ENCODE peak calls at places on chromosomes 3 and 15, in ten cellular contexts. One of them, this sample, is unnamed.

GRCh38 chr3:142104763-142105162 is 44.6 kb downstream of the TFDP2 start:
- DNase-seq in esophagus squamous epithelium: no peak
- DNase-seq in A549: no peak
- DNase-seq in cardiac fibroblast: no peak
- DNase-seq in dorsolateral prefrontal cortex: no peak
- DNase-seq in AG04450: no peak
- DNase-seq in heart right ventricle: no peak
- DNase-seq in cardiac muscle cell: no peak
- DNase-seq in colonic mucosa: no peak
- DNase-seq in fibroblast of lung: no peak
- DNase-seq in this sample: no peak

GRCh38 chr3:24829632-24830229 is 335.1 kb upstream of the THRB start:
- DNase-seq in esophagus squamous epithelium: no peak
- DNase-seq in A549: peak
- DNase-seq in cardiac fibroblast: no peak
- DNase-seq in dorsolateral prefrontal cortex: no peak
- DNase-seq in AG04450: no peak
- DNase-seq in heart right ventricle: peak
- DNase-seq in cardiac muscle cell: peak
- DNase-seq in colonic mucosa: peak
- DNase-seq in fibroblast of lung: peak
- DNase-seq in this sample: no peak

GRCh38 chr3:148614463-148614862 is 83.2 kb upstream of the AGTR1 start:
- DNase-seq in esophagus squamous epithelium: no peak
- DNase-seq in A549: no peak
- DNase-seq in cardiac fibroblast: no peak
- DNase-seq in dorsolateral prefrontal cortex: no peak
- DNase-seq in AG04450: no peak
- DNase-seq in heart right ventricle: no peak
- DNase-seq in cardiac muscle cell: no peak
- DNase-seq in colonic mucosa: no peak
- DNase-seq in fibroblast of lung: no peak
- DNase-seq in this sample: no peak

GRCh38 chr3:127690106-127690505 is 17.4 kb downstream of the ABTB1 start:
- DNase-seq in esophagus squamous epithelium: no peak
- DNase-seq in A549: no peak
- DNase-seq in cardiac fibroblast: peak
- DNase-seq in dorsolateral prefrontal cortex: peak
- DNase-seq in AG04450: no peak
- DNase-seq in heart right ventricle: peak
- DNase-seq in cardiac muscle cell: no peak
- DNase-seq in colonic mucosa: no peak
- DNase-seq in fibroblast of lung: peak
- DNase-seq in this sample: peak

GRCh38 chr15:94403246-94403824 is 172.0 kb downstream of the MCTP2 start:
- DNase-seq in esophagus squamous epithelium: no peak
- DNase-seq in A549: no peak
- DNase-seq in cardiac fibroblast: no peak
- DNase-seq in dorsolateral prefrontal cortex: no peak
- DNase-seq in AG04450: no peak
- DNase-seq in heart right ventricle: no peak
- DNase-seq in cardiac muscle cell: no peak
- DNase-seq in colonic mucosa: no peak
- DNase-seq in fibroblast of lung: no peak
- DNase-seq in this sample: no peak

GRCh38 chr3:85589145-85589544 is 630.4 kb downstream of the CADM2 start:
- DNase-seq in esophagus squamous epithelium: no peak
- DNase-seq in A549: no peak
- DNase-seq in cardiac fibroblast: no peak
- DNase-seq in dorsolateral prefrontal cortex: no peak
- DNase-seq in AG04450: no peak
- DNase-seq in heart right ventricle: no peak
- DNase-seq in cardiac muscle cell: no peak
- DNase-seq in colonic mucosa: no peak
- DNase-seq in fibroblast of lung: peak
- DNase-seq in this sample: peak

GRCh38 chr3:48555949-48556795 is 431 bp downstream of the PFKFB4 start:
- DNase-seq in esophagus squamous epithelium: no peak
- DNase-seq in A549: no peak
- DNase-seq in cardiac fibroblast: no peak
- DNase-seq in dorsolateral prefrontal cortex: no peak
- DNase-seq in AG04450: no peak
- DNase-seq in heart right ventricle: no peak
- DNase-seq in cardiac muscle cell: no peak
- DNase-seq in colonic mucosa: no peak
- DNase-seq in fibroblast of lung: no peak
- DNase-seq in this sample: no peak

GRCh38 chr3:5634411-5634810 is 446.9 kb downstream of the EDEM1 start:
- DNase-seq in esophagus squamous epithelium: no peak
- DNase-seq in A549: no peak
- DNase-seq in cardiac fibroblast: no peak
- DNase-seq in dorsolateral prefrontal cortex: no peak
- DNase-seq in AG04450: no peak
- DNase-seq in heart right ventricle: no peak
- DNase-seq in cardiac muscle cell: no peak
- DNase-seq in colonic mucosa: no peak
- DNase-seq in fibroblast of lung: no peak
- DNase-seq in this sample: no peak

GRCh38 chr15:33500432-33500831 is 189.7 kb downstream of the RYR3 start:
- DNase-seq in esophagus squamous epithelium: no peak
- DNase-seq in A549: no peak
- DNase-seq in cardiac fibroblast: no peak
- DNase-seq in dorsolateral prefrontal cortex: no peak
- DNase-seq in AG04450: no peak
- DNase-seq in heart right ventricle: no peak
- DNase-seq in cardiac muscle cell: no peak
- DNase-seq in colonic mucosa: no peak
- DNase-seq in fibroblast of lung: no peak
- DNase-seq in this sample: no peak

GRCh38 chr15:61069369-61070075 is 159.6 kb downstream of the RORA start:
- DNase-seq in esophagus squamous epithelium: no peak
- DNase-seq in A549: no peak
- DNase-seq in cardiac fibroblast: no peak
- DNase-seq in dorsolateral prefrontal cortex: no peak
- DNase-seq in AG04450: no peak
- DNase-seq in heart right ventricle: no peak
- DNase-seq in cardiac muscle cell: no peak
- DNase-seq in colonic mucosa: no peak
- DNase-seq in fibroblast of lung: peak
- DNase-seq in this sample: no peak

GRCh38 chr3:139353920-139354556 is 10.2 kb downstream of the MRPS22 start:
- DNase-seq in esophagus squamous epithelium: no peak
- DNase-seq in A549: peak
- DNase-seq in cardiac fibroblast: peak
- DNase-seq in dorsolateral prefrontal cortex: no peak
- DNase-seq in AG04450: peak
- DNase-seq in heart right ventricle: no peak
- DNase-seq in cardiac muscle cell: peak
- DNase-seq in colonic mucosa: no peak
- DNase-seq in fibroblast of lung: peak
- DNase-seq in this sample: peak

GRCh38 chr15:70054366-70054765 is 43.4 kb downstream of the TLE3 start:
- DNase-seq in esophagus squamous epithelium: no peak
- DNase-seq in A549: no peak
- DNase-seq in cardiac fibroblast: no peak
- DNase-seq in dorsolateral prefrontal cortex: peak
- DNase-seq in AG04450: no peak
- DNase-seq in heart right ventricle: no peak
- DNase-seq in cardiac muscle cell: no peak
- DNase-seq in colonic mucosa: no peak
- DNase-seq in fibroblast of lung: no peak
- DNase-seq in this sample: no peak

GRCh38 chr3:184238246-184238818 is 8.9 kb downstream of the VWA5B2 start:
- DNase-seq in esophagus squamous epithelium: no peak
- DNase-seq in A549: no peak
- DNase-seq in cardiac fibroblast: no peak
- DNase-seq in dorsolateral prefrontal cortex: no peak
- DNase-seq in AG04450: no peak
- DNase-seq in heart right ventricle: no peak
- DNase-seq in cardiac muscle cell: no peak
- DNase-seq in colonic mucosa: no peak
- DNase-seq in fibroblast of lung: no peak
- DNase-seq in this sample: no peak

GRCh38 chr3:186476541-186476940 is 67.6 kb downstream of the CRYGS start:
- DNase-seq in esophagus squamous epithelium: no peak
- DNase-seq in A549: no peak
- DNase-seq in cardiac fibroblast: no peak
- DNase-seq in dorsolateral prefrontal cortex: no peak
- DNase-seq in AG04450: no peak
- DNase-seq in heart right ventricle: no peak
- DNase-seq in cardiac muscle cell: no peak
- DNase-seq in colonic mucosa: no peak
- DNase-seq in fibroblast of lung: no peak
- DNase-seq in this sample: no peak

GRCh38 chr15:78054518-78054917 is 23.0 kb downstream of the TBC1D2B start:
- DNase-seq in esophagus squamous epithelium: no peak
- DNase-seq in A549: no peak
- DNase-seq in cardiac fibroblast: no peak
- DNase-seq in dorsolateral prefrontal cortex: no peak
- DNase-seq in AG04450: no peak
- DNase-seq in heart right ventricle: no peak
- DNase-seq in cardiac muscle cell: no peak
- DNase-seq in colonic mucosa: no peak
- DNase-seq in fibroblast of lung: no peak
- DNase-seq in this sample: no peak

GRCh38 chr3:127915115-127915936 is at the start of gene KBTBD12:
- DNase-seq in esophagus squamous epithelium: no peak
- DNase-seq in A549: no peak
- DNase-seq in cardiac fibroblast: no peak
- DNase-seq in dorsolateral prefrontal cortex: peak
- DNase-seq in AG04450: no peak
- DNase-seq in heart right ventricle: peak
- DNase-seq in cardiac muscle cell: peak
- DNase-seq in colonic mucosa: peak
- DNase-seq in fibroblast of lung: no peak
- DNase-seq in this sample: no peak

GRCh38 chr15:57972801-57973311 is 92.7 kb downstream of the ALDH1A2 start:
- DNase-seq in esophagus squamous epithelium: no peak
- DNase-seq in A549: no peak
- DNase-seq in cardiac fibroblast: no peak
- DNase-seq in dorsolateral prefrontal cortex: no peak
- DNase-seq in AG04450: no peak
- DNase-seq in heart right ventricle: no peak
- DNase-seq in cardiac muscle cell: no peak
- DNase-seq in colonic mucosa: no peak
- DNase-seq in fibroblast of lung: no peak
- DNase-seq in this sample: no peak

GRCh38 chr3:132265488-132265887 is 51.7 kb upstream of the ACP3 start:
- DNase-seq in esophagus squamous epithelium: no peak
- DNase-seq in A549: no peak
- DNase-seq in cardiac fibroblast: no peak
- DNase-seq in dorsolateral prefrontal cortex: no peak
- DNase-seq in AG04450: no peak
- DNase-seq in heart right ventricle: no peak
- DNase-seq in cardiac muscle cell: no peak
- DNase-seq in colonic mucosa: no peak
- DNase-seq in fibroblast of lung: no peak
- DNase-seq in this sample: no peak

GRCh38 chr3:71510485-71510884 is 73.0 kb downstream of the FOXP1 start:
- DNase-seq in esophagus squamous epithelium: no peak
- DNase-seq in A549: peak
- DNase-seq in cardiac fibroblast: peak
- DNase-seq in dorsolateral prefrontal cortex: no peak
- DNase-seq in AG04450: no peak
- DNase-seq in heart right ventricle: no peak
- DNase-seq in cardiac muscle cell: no peak
- DNase-seq in colonic mucosa: no peak
- DNase-seq in fibroblast of lung: peak
- DNase-seq in this sample: peak

DNA sequence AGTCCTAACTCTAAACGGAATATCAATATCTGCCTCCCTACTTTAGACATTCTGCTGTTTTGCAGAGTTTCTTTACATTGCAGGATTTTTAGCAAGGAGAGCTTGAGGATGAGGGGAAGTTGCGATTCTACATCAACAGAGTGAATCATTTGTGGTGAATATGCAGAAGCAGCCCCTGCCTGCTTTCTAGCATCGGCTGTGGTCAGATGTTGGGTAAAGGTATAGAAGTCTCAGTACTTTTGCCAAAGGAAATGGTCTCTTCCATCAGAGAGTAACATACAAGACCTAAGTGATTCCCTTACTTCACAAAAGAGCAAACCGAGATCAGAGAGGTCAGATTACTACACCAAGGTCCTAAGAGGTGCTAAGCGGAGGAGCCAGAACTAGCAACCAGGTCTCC is 15.2 kb downstream of the ST3GAL6 start:
- DNase-seq in esophagus squamous epithelium: no peak
- DNase-seq in A549: no peak
- DNase-seq in cardiac fibroblast: no peak
- DNase-seq in dorsolateral prefrontal cortex: no peak
- DNase-seq in AG04450: no peak
- DNase-seq in heart right ventricle: no peak
- DNase-seq in cardiac muscle cell: no peak
- DNase-seq in colonic mucosa: no peak
- DNase-seq in fibroblast of lung: peak
- DNase-seq in this sample: no peak
- H3K4me3 ChIP-seq in esophagus squamous epithelium: no peak
- H3K4me3 ChIP-seq in A549: no peak
- H3K4me3 ChIP-seq in cardiac fibroblast: no peak
- H3K4me3 ChIP-seq in dorsolateral prefrontal cortex: no peak
- H3K4me3 ChIP-seq in AG04450: no peak
- H3K4me3 ChIP-seq in heart right ventricle: no peak
- H3K4me3 ChIP-seq in cardiac muscle cell: no peak
- H3K4me3 ChIP-seq in colonic mucosa: no peak
- H3K4me3 ChIP-seq in fibroblast of lung: no peak
- H3K4me3 ChIP-seq in this sample: no peak

GRCh38 chr15:74307827-74308642 is 59.4 kb downstream of the CYP11A1 start:
- DNase-seq in esophagus squamous epithelium: no peak
- DNase-seq in A549: peak
- DNase-seq in cardiac fibroblast: peak
- DNase-seq in dorsolateral prefrontal cortex: peak
- DNase-seq in AG04450: no peak
- DNase-seq in heart right ventricle: peak
- DNase-seq in cardiac muscle cell: peak
- DNase-seq in colonic mucosa: peak
- DNase-seq in fibroblast of lung: peak
- DNase-seq in this sample: peak
- TF ChIP-seq CTCF in esophagus squamous epithelium: peak
- TF ChIP-seq CTCF in A549: peak
- TF ChIP-seq CTCF in cardiac fibroblast: peak
- TF ChIP-seq CTCF in dorsolateral prefrontal cortex: peak
- TF ChIP-seq CTCF in AG04450: peak
- TF ChIP-seq CTCF in heart right ventricle: peak
- TF ChIP-seq CTCF in cardiac muscle cell: peak
- TF ChIP-seq CTCF in colonic mucosa: peak
- TF ChIP-seq CTCF in fibroblast of lung: peak
- TF ChIP-seq CTCF in this sample: peak

GRCh38 chr3:13655074-13655913 is 106.4 kb downstream of the FBLN2 start:
- DNase-seq in esophagus squamous epithelium: no peak
- DNase-seq in A549: peak
- DNase-seq in cardiac fibroblast: peak
- DNase-seq in dorsolateral prefrontal cortex: no peak
- DNase-seq in AG04450: no peak
- DNase-seq in heart right ventricle: peak
- DNase-seq in cardiac muscle cell: peak
- DNase-seq in colonic mucosa: no peak
- DNase-seq in fibroblast of lung: peak
- DNase-seq in this sample: peak
- H3K4me3 ChIP-seq in esophagus squamous epithelium: peak
- H3K4me3 ChIP-seq in A549: peak
- H3K4me3 ChIP-seq in cardiac fibroblast: no peak
- H3K4me3 ChIP-seq in dorsolateral prefrontal cortex: no peak
- H3K4me3 ChIP-seq in AG04450: no peak
- H3K4me3 ChIP-seq in heart right ventricle: peak
- H3K4me3 ChIP-seq in cardiac muscle cell: no peak
- H3K4me3 ChIP-seq in colonic mucosa: no peak
- H3K4me3 ChIP-seq in fibroblast of lung: no peak
- H3K4me3 ChIP-seq in this sample: no peak

GRCh38 chr15:101320501-101321052 is 25.5 kb upstream of the SNRPA1 start:
- DNase-seq in esophagus squamous epithelium: no peak
- DNase-seq in A549: no peak
- DNase-seq in cardiac fibroblast: peak
- DNase-seq in dorsolateral prefrontal cortex: peak
- DNase-seq in AG04450: no peak
- DNase-seq in heart right ventricle: peak
- DNase-seq in cardiac muscle cell: peak
- DNase-seq in colonic mucosa: no peak
- DNase-seq in fibroblast of lung: peak
- DNase-seq in this sample: peak
- TF ChIP-seq CTCF in esophagus squamous epithelium: peak
- TF ChIP-seq CTCF in A549: no peak
- TF ChIP-seq CTCF in cardiac fibroblast: peak
- TF ChIP-seq CTCF in dorsolateral prefrontal cortex: no peak
- TF ChIP-seq CTCF in AG04450: peak
- TF ChIP-seq CTCF in heart right ventricle: no peak
- TF ChIP-seq CTCF in cardiac muscle cell: peak
- TF ChIP-seq CTCF in colonic mucosa: no peak
- TF ChIP-seq CTCF in fibroblast of lung: peak
- TF ChIP-seq CTCF in this sample: peak